ENCODE peak calls at places on chromosomes 4 and X, in four cellular contexts. One of them, this sample, is unnamed.

GRCh38 chr4:153151535-153152452 is 52.4 kb upstream of the TRIM2 start:
- DNase-seq in Peyer's patch: no peak
- DNase-seq in astrocyte of the spinal cord: peak
- DNase-seq in HFF-Myc: no peak
- DNase-seq in this sample: peak

GRCh38 chr4:39502034-39502658 is 25.1 kb downstream of the UGDH start:
- DNase-seq in Peyer's patch: no peak
- DNase-seq in astrocyte of the spinal cord: peak
- DNase-seq in HFF-Myc: no peak
- DNase-seq in this sample: no peak

GRCh38 chr4:7652451-7652871 is 217.7 kb upstream of the PSAPL1 start:
- DNase-seq in Peyer's patch: no peak
- DNase-seq in astrocyte of the spinal cord: peak
- DNase-seq in HFF-Myc: no peak
- DNase-seq in this sample: no peak

GRCh38 chr4:168877407-168877778 is 132.7 kb downstream of the CBR4 start:
- DNase-seq in Peyer's patch: no peak
- DNase-seq in astrocyte of the spinal cord: no peak
- DNase-seq in HFF-Myc: no peak
- DNase-seq in this sample: no peak

GRCh38 chr4:8427761-8428287 is 12.7 kb downstream of the ACOX3 start:
- DNase-seq in Peyer's patch: peak
- DNase-seq in astrocyte of the spinal cord: peak
- DNase-seq in HFF-Myc: no peak
- DNase-seq in this sample: no peak

GRCh38 chr4:6616087-6616995 is 24.1 kb upstream of the MRFAP1 start:
- DNase-seq in Peyer's patch: no peak
- DNase-seq in astrocyte of the spinal cord: no peak
- DNase-seq in HFF-Myc: no peak
- DNase-seq in this sample: no peak

GRCh38 chr4:182711211-182711610 is 206.0 kb downstream of the DCTD start:
- DNase-seq in Peyer's patch: no peak
- DNase-seq in astrocyte of the spinal cord: no peak
- DNase-seq in HFF-Myc: no peak
- DNase-seq in this sample: no peak

GRCh38 chr4:6549890-6550620 is 24.9 kb upstream of the MAN2B2 start:
- DNase-seq in Peyer's patch: no peak
- DNase-seq in astrocyte of the spinal cord: no peak
- DNase-seq in HFF-Myc: no peak
- DNase-seq in this sample: no peak

GRCh38 chr4:159055851-159056250 is 47.0 kb upstream of the RAPGEF2 start:
- DNase-seq in Peyer's patch: no peak
- DNase-seq in astrocyte of the spinal cord: no peak
- DNase-seq in HFF-Myc: no peak
- DNase-seq in this sample: no peak

GRCh38 chr4:10364194-10364593 is 93.0 kb downstream of the ZNF518B start:
- DNase-seq in Peyer's patch: no peak
- DNase-seq in astrocyte of the spinal cord: no peak
- DNase-seq in HFF-Myc: no peak
- DNase-seq in this sample: no peak

GRCh38 chr4:749771-750666 is 44.4 kb downstream of the PCGF3 start:
- DNase-seq in Peyer's patch: no peak
- DNase-seq in astrocyte of the spinal cord: peak
- DNase-seq in HFF-Myc: no peak
- DNase-seq in this sample: no peak

GRCh38 chr4:112312610-112313239 is 15.6 kb downstream of the ALPK1 start:
- DNase-seq in Peyer's patch: no peak
- DNase-seq in astrocyte of the spinal cord: no peak
- DNase-seq in HFF-Myc: no peak
- DNase-seq in this sample: peak

GRCh38 chr4:168908859-168909390 is 101.1 kb downstream of the CBR4 start:
- DNase-seq in Peyer's patch: no peak
- DNase-seq in astrocyte of the spinal cord: no peak
- DNase-seq in HFF-Myc: no peak
- DNase-seq in this sample: no peak

GRCh38 chr4:88457307-88458090 is 580 bp downstream of the HERC5 start:
- DNase-seq in Peyer's patch: peak
- DNase-seq in astrocyte of the spinal cord: peak
- DNase-seq in HFF-Myc: no peak
- DNase-seq in this sample: no peak

GRCh38 chrX:38233891-38234807 is 13.5 kb upstream of the SRPX start:
- DNase-seq in Peyer's patch: no peak
- DNase-seq in astrocyte of the spinal cord: peak
- DNase-seq in HFF-Myc: no peak
- DNase-seq in this sample: no peak

GRCh38 chrX:136689441-136689840 is 41.5 kb downstream of the CD40LG start:
- DNase-seq in Peyer's patch: no peak
- DNase-seq in astrocyte of the spinal cord: peak
- DNase-seq in HFF-Myc: no peak
- DNase-seq in this sample: no peak

GRCh38 chrX:50978920-50979660 is 68.6 kb downstream of the BMP15 start:
- DNase-seq in Peyer's patch: no peak
- DNase-seq in astrocyte of the spinal cord: no peak
- DNase-seq in HFF-Myc: no peak
- DNase-seq in this sample: no peak

GRCh38 chr4:89737888-89738287 is 99.1 kb downstream of the SNCA start:
- DNase-seq in Peyer's patch: no peak
- DNase-seq in astrocyte of the spinal cord: peak
- DNase-seq in HFF-Myc: no peak
- DNase-seq in this sample: no peak

GRCh38 chr4:54746228-54746627 is 88.5 kb downstream of the KIT start:
- DNase-seq in Peyer's patch: no peak
- DNase-seq in astrocyte of the spinal cord: peak
- DNase-seq in HFF-Myc: peak
- DNase-seq in this sample: no peak

GRCh38 chrX:74248889-74249288 is 55.1 kb upstream of the ZCCHC13 start:
- DNase-seq in Peyer's patch: no peak
- DNase-seq in astrocyte of the spinal cord: no peak
- DNase-seq in HFF-Myc: no peak
- DNase-seq in this sample: no peak

DNA sequence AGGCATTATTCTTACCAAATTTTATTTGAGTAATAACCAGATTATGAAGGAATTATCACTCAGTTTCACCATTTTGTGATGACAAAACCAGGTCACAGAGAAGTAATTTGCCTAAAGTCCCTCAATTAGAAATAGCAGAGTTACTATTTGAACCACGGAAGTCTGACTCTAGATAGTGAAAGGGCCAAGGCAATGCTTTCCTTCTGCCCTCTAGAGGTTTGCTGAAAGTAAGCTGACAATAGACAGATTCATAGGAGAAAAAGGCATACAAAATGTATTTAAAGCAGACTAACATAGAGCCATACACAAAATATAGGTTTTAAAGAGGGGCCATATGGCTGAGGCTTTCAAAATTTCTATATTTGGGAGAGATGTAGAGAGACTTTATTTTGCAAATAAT is 43.1 kb downstream of the CXXC4 start:
- DNase-seq in Peyer's patch: no peak
- DNase-seq in astrocyte of the spinal cord: peak
- DNase-seq in HFF-Myc: no peak
- DNase-seq in this sample: no peak
- TF ChIP-seq CTCF in Peyer's patch: no peak
- TF ChIP-seq CTCF in astrocyte of the spinal cord: peak
- TF ChIP-seq CTCF in HFF-Myc: no peak
- TF ChIP-seq CTCF in this sample: peak

DNA sequence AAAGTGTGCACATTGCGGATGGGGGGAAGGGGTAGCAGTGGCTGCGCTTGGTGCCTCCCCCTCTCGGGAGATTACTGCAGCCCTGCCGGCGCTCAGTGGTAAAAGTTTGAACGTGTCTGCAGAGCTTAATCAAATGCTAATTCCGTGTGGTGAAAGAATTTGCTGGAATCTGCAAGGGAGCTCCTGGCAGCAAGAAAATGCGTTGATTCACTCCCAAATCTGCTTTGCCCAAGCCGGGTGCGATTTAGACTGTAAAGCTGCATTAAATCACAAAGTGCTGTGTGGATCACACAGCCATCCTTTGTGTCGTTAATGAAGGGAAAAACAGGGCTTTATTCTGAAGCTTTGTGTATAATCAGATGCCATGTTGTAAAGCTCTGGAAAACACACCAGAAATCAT is 444.1 kb downstream of the BCOR start:
- DNase-seq in Peyer's patch: no peak
- DNase-seq in astrocyte of the spinal cord: no peak
- DNase-seq in HFF-Myc: no peak
- DNase-seq in this sample: no peak
- TF ChIP-seq CTCF in Peyer's patch: no peak
- TF ChIP-seq CTCF in astrocyte of the spinal cord: no peak
- TF ChIP-seq CTCF in HFF-Myc: no peak
- TF ChIP-seq CTCF in this sample: no peak

DNA sequence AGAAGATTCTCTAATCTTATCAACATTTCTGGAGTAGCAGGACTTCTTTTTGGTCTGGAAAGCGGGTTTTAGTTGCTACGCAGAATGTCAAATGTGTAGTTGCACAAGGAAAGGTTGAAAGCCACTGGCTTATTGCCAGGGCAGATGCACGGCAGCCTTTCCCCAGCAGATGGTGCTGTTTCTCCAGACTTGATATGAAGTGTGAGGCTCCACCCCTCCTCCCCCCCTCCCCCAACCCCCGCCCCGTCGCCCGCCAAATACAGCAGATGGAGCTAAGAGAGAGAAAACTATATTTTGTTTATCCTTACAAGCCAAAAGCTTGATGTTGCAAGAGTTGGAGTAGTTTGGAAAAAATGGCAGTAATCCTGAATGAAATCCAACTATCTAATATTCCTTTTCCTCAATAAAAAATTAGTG is 32.0 kb downstream of the ENOPH1 start:
- DNase-seq in Peyer's patch: peak
- DNase-seq in astrocyte of the spinal cord: peak
- DNase-seq in HFF-Myc: peak
- DNase-seq in this sample: peak
- TF ChIP-seq CTCF in Peyer's patch: peak
- TF ChIP-seq CTCF in astrocyte of the spinal cord: peak
- TF ChIP-seq CTCF in HFF-Myc: peak
- TF ChIP-seq CTCF in this sample: peak

GRCh38 chrX:103615781-103616180 is 8.0 kb downstream of the TCEAL3 start:
- DNase-seq in Peyer's patch: no peak
- DNase-seq in astrocyte of the spinal cord: peak
- DNase-seq in HFF-Myc: no peak
- DNase-seq in this sample: no peak

GRCh38 chrX:103613362-103613761 is 5.6 kb downstream of the TCEAL3 start:
- DNase-seq in Peyer's patch: no peak
- DNase-seq in astrocyte of the spinal cord: peak
- DNase-seq in HFF-Myc: no peak
- DNase-seq in this sample: no peak

GRCh38 chrX:103614999-103615398 is 7.2 kb downstream of the TCEAL3 start:
- DNase-seq in Peyer's patch: no peak
- DNase-seq in astrocyte of the spinal cord: no peak
- DNase-seq in HFF-Myc: no peak
- DNase-seq in this sample: no peak

GRCh38 chrX:103616676-103617186 is 9.0 kb downstream of the TCEAL3 start:
- DNase-seq in Peyer's patch: no peak
- DNase-seq in astrocyte of the spinal cord: no peak
- DNase-seq in HFF-Myc: no peak
- DNase-seq in this sample: no peak
- TF ChIP-seq CTCF in Peyer's patch: no peak
- TF ChIP-seq CTCF in astrocyte of the spinal cord: no peak
- TF ChIP-seq CTCF in HFF-Myc: no peak
- TF ChIP-seq CTCF in this sample: no peak

GRCh38 chr4:37219251-37219650 is 25.3 kb upstream of the NWD2 start:
- DNase-seq in Peyer's patch: no peak
- DNase-seq in astrocyte of the spinal cord: no peak
- DNase-seq in HFF-Myc: no peak
- DNase-seq in this sample: no peak
- TF ChIP-seq CTCF in Peyer's patch: no peak
- TF ChIP-seq CTCF in astrocyte of the spinal cord: no peak
- TF ChIP-seq CTCF in HFF-Myc: no peak
- TF ChIP-seq CTCF in this sample: no peak

DNA sequence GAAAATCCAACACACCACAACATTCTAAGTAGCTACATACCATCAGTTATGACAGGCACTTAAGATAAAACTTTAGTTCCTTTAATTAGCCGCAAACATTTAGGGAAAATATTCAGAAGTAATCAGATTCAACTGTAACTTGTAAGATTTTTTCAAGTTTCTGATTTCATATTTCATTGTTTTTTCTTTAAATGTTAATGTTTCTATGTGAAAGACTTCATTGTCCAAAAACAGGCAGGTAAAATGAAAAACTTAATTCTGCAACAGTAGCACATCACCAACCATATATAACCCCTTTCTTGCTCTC is 11.6 kb upstream of the ODAM start:
- DNase-seq in Peyer's patch: no peak
- DNase-seq in astrocyte of the spinal cord: no peak
- DNase-seq in HFF-Myc: no peak
- DNase-seq in this sample: no peak
- TF ChIP-seq CTCF in Peyer's patch: no peak
- TF ChIP-seq CTCF in astrocyte of the spinal cord: no peak
- TF ChIP-seq CTCF in HFF-Myc: no peak
- TF ChIP-seq CTCF in this sample: no peak

This sample was measured in GM06990.